ENCODE peak calls at places on chromosome 12, in four cellular contexts. X is thoracic aorta, R is H9, T is astrocyte of the spinal cord. Q is an unnamed sample.

GRCh38 chr12:89084751-89085150 is 267.6 kb downstream of the DUSP6 start:
- DNase-seq in X (no peak), R (no peak), T (peak; percentile 75), Q (no peak)

GRCh38 chr12:91951571-91951970 is 194.1 kb downstream of the BTG1 start:
- DNase-seq in R (no peak), T (peak; percentile 4), X (no peak), Q (no peak)

GRCh38 chr12:6532927-6533652 is 1.2 kb upstream of the GAPDH start:
- DNase-seq in R (peak; percentile 91), T (peak; percentile 75), X (no peak), Q (peak; percentile 75)

GRCh38 chr12:50764861-50765324 is 992 bp downstream of the ATF1 start:
- DNase-seq in R (no peak), T (peak; percentile 50), X (no peak), Q (no peak)

GRCh38 chr12:103829092-103829491 is 11.9 kb downstream of the NT5DC3 start:
- DNase-seq in X (no peak), T (no peak), R (no peak), Q (no peak)

GRCh38 chr12:59459966-59460365 is 135.9 kb upstream of the SLC16A7 start:
- DNase-seq in R (no peak), T (peak; percentile 12), X (no peak), Q (no peak)

GRCh38 chr12:113591480-113591971 is 119.9 kb upstream of the LHX5 start:
- DNase-seq in T (no peak), X (no peak), R (peak; percentile 79), Q (no peak)

GRCh38 chr12:121996945-121997612 is 24.6 kb upstream of the BCL7A start:
- DNase-seq in T (no peak), X (no peak), R (no peak), Q (no peak)

GRCh38 chr12:64781374-64782029 is 22.3 kb upstream of the GNS start:
- DNase-seq in R (peak; percentile 56), T (no peak), X (no peak), Q (no peak)

GRCh38 chr12:121536929-121537813 is 43.7 kb downstream of the KDM2B start:
- DNase-seq in X (peak; percentile 40), R (peak; percentile 70), T (peak; percentile 67), Q (peak; percentile 90)

GRCh38 chr12:105978686-105979085 is 160.1 kb downstream of the NUAK1 start:
- DNase-seq in T (peak; percentile 43), R (no peak), X (no peak), Q (no peak)

GRCh38 chr12:100706029-100706428 is 88.5 kb upstream of the ANO4 start:
- DNase-seq in T (peak; percentile 78), X (no peak), R (no peak), Q (no peak)

GRCh38 chr12:45613306-45613705 is 116.2 kb upstream of the ARID2 start:
- DNase-seq in T (peak; percentile 52), R (no peak), X (no peak), Q (no peak)

GRCh38 chr12:124921200-124922008 is 7.0 kb upstream of the UBC start:
- DNase-seq in T (peak; percentile 66), X (no peak), R (peak; percentile 85), Q (no peak)

GRCh38 chr12:22286569-22286968 is 47.9 kb downstream of the ST8SIA1 start:
- DNase-seq in R (no peak), T (peak; percentile 97), X (no peak), Q (no peak)

GRCh38 chr12:22283508-22283907 is 51.0 kb downstream of the ST8SIA1 start:
- DNase-seq in R (no peak), X (no peak), T (no peak), Q (no peak)

GRCh38 chr12:22285871-22286270 is 48.6 kb downstream of the ST8SIA1 start:
- DNase-seq in R (no peak), X (no peak), T (no peak), Q (no peak)

GRCh38 chr12:22283006-22283506 is 51.5 kb downstream of the ST8SIA1 start:
- DNase-seq in T (peak; percentile 94), R (no peak), X (no peak), Q (no peak)

GRCh38 chr12:22284871-22285270 is 49.6 kb downstream of the ST8SIA1 start:
- DNase-seq in R (no peak), X (no peak), T (no peak), Q (no peak)
- TF ChIP-seq CTCF in R (no peak), X (no peak), T (no peak), Q (no peak)

GRCh38 chr12:94198469-94198868 is 50.1 kb downstream of the PLXNC1 start:
- DNase-seq in R (no peak), T (no peak), X (no peak), Q (no peak)

GRCh38 chr12:94200695-94201094 is 52.3 kb downstream of the PLXNC1 start:
- DNase-seq in R (no peak), X (no peak), T (no peak), Q (no peak)

GRCh38 chr12:94195483-94195882 is 47.1 kb downstream of the PLXNC1 start:
- DNase-seq in R (no peak), T (no peak), X (no peak), Q (no peak)

GRCh38 chr12:94200069-94200468 is 51.7 kb downstream of the PLXNC1 start:
- DNase-seq in X (no peak), T (no peak), R (no peak), Q (no peak)

GRCh38 chr12:94198872-94199271 is 50.5 kb downstream of the PLXNC1 start:
- DNase-seq in R (no peak), X (no peak), T (no peak), Q (no peak)
- TF ChIP-seq CTCF in R (peak; percentile 60), X (no peak), T (no peak), Q (no peak)

GRCh38 chr12:114932806-114933205 is 248.8 kb upstream of the TBX3 start:
- DNase-seq in R (no peak), X (no peak), T (no peak), Q (no peak)
- TF ChIP-seq CTCF in R (no peak), X (no peak), T (no peak), Q (no peak)

GRCh38 chr12:112219195-112219594 is 93.8 kb downstream of the TRAFD1 start:
- DNase-seq in X (no peak), R (peak; percentile 62), T (no peak), Q (no peak)
- TF ChIP-seq CTCF in X (no peak), R (no peak), T (no peak), Q (no peak)

DNA sequence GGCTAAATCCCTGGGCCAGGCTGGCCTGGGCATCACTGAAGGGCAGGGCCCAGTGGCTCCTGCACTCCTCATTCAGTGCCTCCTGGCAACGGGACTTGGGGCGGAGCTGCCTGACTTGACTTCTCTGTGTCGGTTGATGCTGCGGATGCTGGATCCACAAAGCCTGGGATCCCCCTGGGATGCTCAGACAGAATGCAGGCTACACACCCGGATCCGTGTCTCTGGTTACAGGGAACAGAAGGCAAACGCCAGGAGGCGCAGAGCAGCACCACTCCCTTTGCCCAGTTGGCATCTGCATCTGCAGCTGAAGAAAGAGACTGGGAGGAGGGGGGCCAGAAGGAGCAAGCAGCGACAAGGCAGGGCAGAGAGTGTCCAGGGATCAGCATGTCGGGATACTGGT is 154.5 kb upstream of the FKBP4 start:
- DNase-seq in T (no peak), R (no peak), X (no peak), Q (no peak)
- TF ChIP-seq CTCF in T (peak; percentile 30), R (no peak), X (peak; percentile 21), Q (no peak)

DNA sequence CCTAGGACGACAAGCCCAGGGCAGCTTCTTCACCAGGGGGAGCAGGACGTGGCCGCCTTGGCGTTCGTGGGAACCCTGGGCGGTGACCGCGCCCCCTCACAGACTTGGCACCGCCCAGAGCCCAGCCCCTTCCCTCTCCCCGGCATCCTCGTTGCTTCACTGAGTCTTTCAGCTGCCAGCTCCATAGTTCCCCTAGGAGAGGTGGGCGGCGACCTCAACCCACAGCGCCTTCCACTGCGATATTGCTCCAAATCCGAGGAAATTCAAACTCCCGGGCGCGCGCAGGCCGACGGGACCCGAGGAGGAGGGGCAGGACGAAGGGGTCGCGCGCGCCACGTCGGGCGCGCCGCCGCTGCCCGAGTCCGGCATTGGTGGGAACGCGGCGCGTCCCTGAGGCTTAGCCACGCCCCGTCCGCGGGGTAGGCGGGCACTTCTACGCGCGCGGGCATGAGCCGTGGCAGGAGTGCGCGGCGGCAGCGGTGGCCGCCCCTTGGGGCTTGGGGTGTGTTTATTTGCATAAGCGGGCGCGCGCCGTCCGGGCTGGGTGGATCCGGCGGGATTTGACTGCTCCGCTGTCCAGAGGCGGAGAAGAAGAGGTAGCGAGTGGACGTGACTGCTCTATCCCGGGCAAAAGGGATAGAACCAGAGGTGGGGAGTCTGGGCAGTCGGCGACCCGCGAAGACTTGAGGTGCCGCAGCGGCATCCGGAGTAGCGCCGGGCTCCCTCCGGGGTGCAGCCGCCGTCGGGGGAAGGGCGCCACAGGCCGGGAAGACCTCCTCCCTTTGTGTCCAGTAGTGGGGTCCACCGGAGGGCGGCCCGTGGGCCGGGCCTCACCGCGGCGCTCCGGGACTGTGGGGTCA is at the start of the genes APAF1 and IKBIP:
- DNase-seq in X (peak; percentile 86), R (peak; percentile 97), T (peak; percentile 98), Q (peak; percentile 97)
- TF ChIP-seq CTCF in X (no peak), R (no peak), T (peak; percentile 16), Q (no peak)

Q was measured in coronary artery.